ENCODE peak calls at places on chromosomes 3 and 15, in eight cellular contexts. X is A549; K is fibroblast of the conjunctiva; Y is iPS DF 19.7; L is activated T-cell treated with anti-CD3 and anti-CD28 coated beads, Interleukin-2, amount 50 U/mL, for 48 hours; N is activated CD4-positive, CD25-positive, alpha-beta regulatory T cell; D is IMR-90; E is stimulated activated CD4-positive, alpha-beta T cell treated with anti-CD3 and anti-CD28 coated beads, Interleukin-12 subunit alpha, Interleukin-12 subunit beta, amount 100 ng/mL, for 48 hours. H is an unnamed sample.

GRCh38 chr15:73397461-73397860 is 28.7 kb upstream of the HCN4 start:
- DNase-seq in X (no peak), K (no peak), Y (no peak), L (no peak), N (no peak), D (no peak), E (no peak), H (no peak)

GRCh38 chr3:178482981-178483380 is 53.3 kb upstream of the KCNMB2 start:
- DNase-seq in X (no peak), K (no peak), Y (no peak), L (no peak), N (no peak), D (no peak), E (no peak), H (no peak)

GRCh38 chr15:93384886-93385285 is 295.9 kb upstream of the RGMA start:
- DNase-seq in X (no peak), K (no peak), Y (no peak), L (no peak), N (no peak), D (no peak), E (no peak), H (no peak)

GRCh38 chr15:77118787-77119410 is 48.0 kb upstream of the TSPAN3 start:
- DNase-seq in X (peak), K (peak), Y (no peak), L (no peak), N (no peak), D (peak), E (no peak), H (peak)

GRCh38 chr3:123997543-123997942 is 5.6 kb upstream of the ROPN1 start:
- DNase-seq in X (no peak), K (no peak), Y (no peak), L (no peak), N (no peak), D (peak), E (no peak), H (no peak)

GRCh38 chr15:51403946-51404695 is 62.7 kb downstream of the GLDN start:
- DNase-seq in X (no peak), K (no peak), Y (no peak), L (no peak), N (no peak), D (no peak), E (no peak), H (peak)

GRCh38 chr3:195249057-195249770 is 21.7 kb downstream of the XXYLT1 start:
- DNase-seq in X (no peak), K (no peak), Y (no peak), L (peak), N (no peak), D (no peak), E (no peak), H (no peak)

GRCh38 chr3:180855956-180856355 is 56.5 kb upstream of the FXR1 start:
- DNase-seq in X (no peak), K (no peak), Y (no peak), L (no peak), N (no peak), D (no peak), E (no peak), H (no peak)

GRCh38 chr3:138135833-138136194 is 3.6 kb upstream of the A4GNT start:
- DNase-seq in X (no peak), K (no peak), Y (no peak), L (no peak), N (no peak), D (no peak), E (no peak), H (no peak)

GRCh38 chr3:10945683-10946287 is 46.8 kb upstream of the SLC6A1 start:
- DNase-seq in X (peak), K (peak), Y (peak), L (peak), N (peak), D (peak), E (peak), H (peak)